ENCODE peak calls at places on chromosomes 5 and 9, in ten cellular contexts. M is stimulated activated CD4-positive, alpha-beta T cell treated with anti-CD3 and anti-CD28 coated beads, Interleukin-2, amount 100 ng/mL, for 48 hours; U is uterus; A is brain pericyte; S is Caco-2; Q is type B pancreatic cell; J is GM04504; V is tibial nerve; Z is HEK293T; B is head of caudate nucleus. G is an unnamed sample.

GRCh38 chr9:131546336-131547084 is 1.2 kb downstream of the PRRT1B start:
- DNase-seq in M (no peak), U (no peak), A (peak; percentile 24), S (peak; percentile 71), Q (no peak), J (no peak), V (no peak), Z (peak; percentile 57), B (no peak), G (no peak)

GRCh38 chr5:122141751-122142150 is 12.4 kb downstream of the ZNF474 start:
- DNase-seq in M (no peak), U (no peak), A (no peak), S (no peak), Q (no peak), J (no peak), V (no peak), Z (no peak), B (no peak), G (no peak)

GRCh38 chr9:7342721-7343120 is 456.9 kb downstream of the DMAC1 start:
- DNase-seq in M (no peak), U (no peak), A (no peak), S (no peak), Q (no peak), J (no peak), V (no peak), Z (no peak), B (no peak), G (no peak)

GRCh38 chr5:36958612-36959011 is 82.0 kb downstream of the NIPBL start:
- DNase-seq in M (no peak), U (no peak), A (no peak), S (no peak), Q (no peak), J (no peak), V (no peak), Z (no peak), B (no peak), G (no peak)

GRCh38 chr9:120642129-120642528 is 62.2 kb upstream of the CDK5RAP2 start:
- DNase-seq in M (no peak), U (no peak), A (no peak), S (no peak), Q (no peak), J (no peak), V (no peak), Z (no peak), B (no peak), G (no peak)

GRCh38 chr5:173056783-173057061 is 570 bp downstream of the CREBRF start:
- DNase-seq in M (no peak), U (no peak), A (no peak), S (no peak), Q (no peak), J (no peak), V (no peak), Z (peak; percentile 79), B (no peak), G (peak; percentile 63)

GRCh38 chr9:107782381-107782780 is 292.8 kb upstream of the KLF4 start:
- DNase-seq in M (no peak), U (no peak), A (no peak), S (no peak), Q (no peak), J (peak; percentile 43), V (no peak), Z (no peak), B (no peak), G (no peak)

GRCh38 chr5:73617510-73618279 is 8.3 kb upstream of the ARHGEF28 start:
- DNase-seq in M (no peak), U (no peak), A (no peak), S (no peak), Q (no peak), J (no peak), V (no peak), Z (no peak), B (no peak), G (no peak)

GRCh38 chr9:35844628-35845301 is 15.7 kb downstream of the TMEM8B start:
- DNase-seq in M (no peak), U (no peak), A (no peak), S (no peak), Q (no peak), J (peak; percentile 82), V (no peak), Z (no peak), B (no peak), G (no peak)

G was measured in COR-L47.